ENCODE peak calls at places on chromosome 14, in seven cellular contexts. U is germinal center, N is NCI-H1092 treated with DMSO at 0.1 percent for 48 hours, R is cerebellar cortex, L is occipital lobe, J is GM18507, D is hepatic stellate cell. V is an unnamed sample.

GRCh38 chr14:23568021-23568599 is 519 bp upstream of the AP1G2 start:
- DNase-seq in U (no peak), N (no peak), R (no peak), L (no peak), J (no peak), D (no peak), V (no peak)

GRCh38 chr14:70907996-70908917 is 998 bp downstream of the PCNX1 start:
- DNase-seq in U (peak; percentile 54), N (peak; percentile 64), R (peak; percentile 61), L (peak; percentile 63), J (no peak), D (peak; percentile 70), V (peak; percentile 21)

GRCh38 chr14:76386922-76387782 is 11.2 kb downstream of the ESRRB start:
- DNase-seq in U (peak; percentile 73), N (peak; percentile 62), R (peak; percentile 57), L (peak; percentile 28), J (peak; percentile 71), D (peak; percentile 89), V (peak; percentile 39)

GRCh38 chr14:21041676-21042433 is at the start of gene RNASE7:
- DNase-seq in U (no peak), N (no peak), R (no peak), L (peak; percentile 5), J (no peak), D (no peak), V (no peak)

GRCh38 chr14:51674294-51675002 is 22.7 kb downstream of the FRMD6 start:
- DNase-seq in U (no peak), N (no peak), R (no peak), L (no peak), J (no peak), D (no peak), V (no peak)

GRCh38 chr14:65151329-65152010 is 49.2 kb upstream of the MAX start:
- DNase-seq in U (no peak), N (no peak), R (peak; percentile 63), L (no peak), J (no peak), D (no peak), V (no peak)

GRCh38 chr14:63682727-63683593 is 41.3 kb upstream of the WDR89 start:
- DNase-seq in U (no peak), N (no peak), R (no peak), L (no peak), J (no peak), D (no peak), V (no peak)

GRCh38 chr14:65850429-65851145 is 438.1 kb downstream of the FUT8 start:
- DNase-seq in U (no peak), N (peak; percentile 90), R (peak; percentile 96), L (peak; percentile 14), J (no peak), D (no peak), V (no peak)

GRCh38 chr14:36294543-36294942 is 25.9 kb downstream of the MBIP start:
- DNase-seq in U (no peak), N (no peak), R (no peak), L (no peak), J (no peak), D (no peak), V (no peak)

GRCh38 chr14:31937730-31938346 is 139.3 kb upstream of the ARHGAP5 start:
- DNase-seq in U (no peak), N (no peak), R (no peak), L (peak; percentile 24), J (peak; percentile 23), D (peak; percentile 64), V (no peak)

GRCh38 chr14:91113829-91114078 is at the start of gene DGLUCY:
- DNase-seq in U (peak; percentile 77), N (no peak), R (peak; percentile 94), L (no peak), J (peak; percentile 55), D (peak; percentile 81), V (no peak)

GRCh38 chr14:67554341-67554740 is 21.3 kb downstream of the PLEKHH1 start:
- DNase-seq in U (no peak), N (no peak), R (no peak), L (no peak), J (no peak), D (no peak), V (no peak)

GRCh38 chr14:61671086-61671485 is 24.2 kb upstream of the HIF1A start:
- DNase-seq in U (peak; percentile 33), N (no peak), R (no peak), L (no peak), J (no peak), D (no peak), V (no peak)

GRCh38 chr14:51004352-51004800 is 60.1 kb upstream of the PYGL start:
- DNase-seq in U (no peak), N (no peak), R (peak; percentile 57), L (no peak), J (no peak), D (no peak), V (no peak)

GRCh38 chr14:59630281-59630963 is 53.8 kb upstream of the CCDC175 start:
- DNase-seq in U (peak; percentile 10), N (peak; percentile 68), R (peak; percentile 68), L (peak; percentile 55), J (no peak), D (peak; percentile 45), V (no peak)

GRCh38 chr14:60222820-60223219 is 26.2 kb upstream of the PPM1A start:
- DNase-seq in U (no peak), N (peak; percentile 55), R (peak; percentile 26), L (peak; percentile 57), J (no peak), D (no peak), V (no peak)

GRCh38 chr14:31950760-31951637 is 126.1 kb upstream of the ARHGAP5 start:
- DNase-seq in U (no peak), N (peak; percentile 22), R (no peak), L (no peak), J (no peak), D (peak; percentile 65), V (peak; percentile 22)

GRCh38 chr14:98598576-98598975 is 673.4 kb downstream of the BCL11B start:
- DNase-seq in U (no peak), N (no peak), R (no peak), L (no peak), J (no peak), D (no peak), V (no peak)

GRCh38 chr14:72024043-72024407 is 91.8 kb downstream of the RGS6 start:
- DNase-seq in U (peak; percentile 18), N (peak; percentile 3), R (peak; percentile 21), L (no peak), J (no peak), D (no peak), V (peak; percentile 30)

GRCh38 chr14:66645716-66646115 is 137.8 kb downstream of the GPHN start:
- DNase-seq in U (no peak), N (no peak), R (no peak), L (no peak), J (no peak), D (no peak), V (no peak)

GRCh38 chr14:70005281-70005805 is 126.1 kb downstream of the SMOC1 start:
- DNase-seq in U (no peak), N (no peak), R (no peak), L (no peak), J (no peak), D (no peak), V (no peak)

GRCh38 chr14:101500681-101501080 is 60.6 kb upstream of the DIO3 start:
- DNase-seq in U (no peak), N (no peak), R (no peak), L (no peak), J (no peak), D (no peak), V (no peak)

GRCh38 chr14:101465795-101466448 is 95.4 kb upstream of the DIO3 start:
- DNase-seq in U (no peak), N (no peak), R (no peak), L (no peak), J (no peak), D (no peak), V (no peak)

GRCh38 chr14:95290769-95291440 is 28.8 kb downstream of the CLMN start:
- DNase-seq in U (no peak), N (peak; percentile 60), R (peak; percentile 17), L (no peak), J (no peak), D (no peak), V (no peak)